ENCODE peak calls at places on chromosomes 4 and X, in five cellular contexts. C is foreskin fibroblast, V is lower leg skin, N is colonic mucosa, W is lower lobe of right lung. T is an unnamed sample.

GRCh38 chr4:101256222-101256621 is 91.1 kb downstream of the PPP3CA start:
- DNase-seq in C (no peak), V (no peak), N (peak; percentile 26), W (no peak), T (no peak)

GRCh38 chrX:151161690-151162089 is 14.7 kb upstream of the GPR50 start:
- DNase-seq in C (no peak), V (no peak), N (no peak), W (no peak), T (no peak)

GRCh38 chr4:26139310-26139924 is 181.4 kb upstream of the RBPJ start:
- DNase-seq in C (peak; percentile 45), V (no peak), N (no peak), W (no peak), T (no peak)

GRCh38 chr4:82031386-82031785 is 342.4 kb downstream of the HNRNPD start:
- DNase-seq in C (no peak), V (no peak), N (no peak), W (no peak), T (no peak)

GRCh38 chr4:100872811-100873210 is 355.0 kb upstream of the EMCN start:
- DNase-seq in C (no peak), V (no peak), N (no peak), W (no peak), T (no peak)

GRCh38 chrX:155188786-155189185 is 27.5 kb upstream of the VBP1 start:
- DNase-seq in C (no peak), V (no peak), N (no peak), W (no peak), T (no peak)

GRCh38 chr4:23972202-23972601 is 82.4 kb upstream of the PPARGC1A start:
- DNase-seq in C (peak; percentile 14), V (no peak), N (no peak), W (no peak), T (no peak)

GRCh38 chrX:65688403-65688881 is 21.0 kb downstream of the MSN start:
- DNase-seq in C (peak; percentile 64), V (no peak), N (no peak), W (no peak), T (no peak)

GRCh38 chr4:165967486-165967885 is 94.4 kb downstream of the TLL1 start:
- DNase-seq in C (no peak), V (no peak), N (no peak), W (no peak), T (no peak)

GRCh38 chr4:24979554-24979953 is 51.2 kb downstream of the LGI2 start:
- DNase-seq in C (peak; percentile 42), V (peak; percentile 77), N (peak; percentile 38), W (no peak), T (no peak)

GRCh38 chrX:19678941-19679340 is 163.6 kb upstream of the MAP3K15 start:
- DNase-seq in C (no peak), V (no peak), N (no peak), W (no peak), T (no peak)

GRCh38 chr4:125676156-125676555 is 361.4 kb downstream of the FAT4 start:
- DNase-seq in C (no peak), V (no peak), N (no peak), W (no peak), T (no peak)

GRCh38 chr4:620201-620600 is 5.2 kb upstream of the PDE6B start:
- DNase-seq in C (no peak), V (no peak), N (no peak), W (no peak), T (no peak)

GRCh38 chr4:72567821-72568620 is 1.0 kb downstream of the ADAMTS3 start:
- DNase-seq in C (peak; percentile 87), V (peak; percentile 29), N (peak; percentile 30), W (peak; percentile 78), T (peak; percentile 50)

GRCh38 chr4:148782284-148782683 is 340.1 kb upstream of the NR3C2 start:
- DNase-seq in C (no peak), V (no peak), N (no peak), W (no peak), T (no peak)

GRCh38 chr4:169640261-169640880 is 20.0 kb downstream of the CLCN3 start:
- DNase-seq in C (peak; percentile 86), V (no peak), N (no peak), W (no peak), T (no peak)

GRCh38 chr4:151659631-151660030 is 101.2 kb downstream of the GATB start:
- DNase-seq in C (peak; percentile 40), V (no peak), N (no peak), W (no peak), T (no peak)

DNA sequence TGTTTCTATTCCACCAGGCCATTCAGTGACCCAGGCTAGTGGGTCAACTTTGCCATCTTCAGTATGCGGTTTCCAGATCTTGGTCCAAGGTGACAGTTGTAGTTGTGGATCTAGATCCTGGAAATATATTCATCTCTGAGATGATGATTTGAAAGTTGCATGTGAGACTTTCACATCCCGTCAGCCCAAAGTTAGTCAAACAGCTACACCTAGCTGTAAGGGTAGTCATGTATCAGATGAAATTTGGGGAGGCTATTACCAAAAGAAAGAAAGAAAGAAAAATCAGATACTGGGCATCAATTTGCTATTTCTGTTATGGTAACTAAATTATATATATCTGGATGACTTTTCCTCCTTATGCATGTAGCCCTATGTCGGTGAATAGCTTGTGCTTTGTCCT is 259.4 kb upstream of the ARX start:
- DNase-seq in C (peak; percentile 1), V (no peak), N (no peak), W (no peak), T (no peak)
- TF ChIP-seq CTCF in C (no peak), V (no peak), N (no peak), W (no peak), T (no peak)

GRCh38 chr4:103104886-103105285 is 5.3 kb upstream of the BDH2 start:
- DNase-seq in C (no peak), V (no peak), N (no peak), W (no peak), T (no peak)
- TF ChIP-seq CTCF in C (no peak), V (no peak), N (no peak), W (no peak), T (no peak)

GRCh38 chr4:120922390-120923200 is at the start of gene PRDM5:
- DNase-seq in C (peak; percentile 74), V (peak; percentile 19), N (peak; percentile 60), W (peak; percentile 65), T (no peak)
- TF ChIP-seq CTCF in C (peak; percentile 26), V (no peak), N (no peak), W (peak; percentile 9), T (no peak)

DNA sequence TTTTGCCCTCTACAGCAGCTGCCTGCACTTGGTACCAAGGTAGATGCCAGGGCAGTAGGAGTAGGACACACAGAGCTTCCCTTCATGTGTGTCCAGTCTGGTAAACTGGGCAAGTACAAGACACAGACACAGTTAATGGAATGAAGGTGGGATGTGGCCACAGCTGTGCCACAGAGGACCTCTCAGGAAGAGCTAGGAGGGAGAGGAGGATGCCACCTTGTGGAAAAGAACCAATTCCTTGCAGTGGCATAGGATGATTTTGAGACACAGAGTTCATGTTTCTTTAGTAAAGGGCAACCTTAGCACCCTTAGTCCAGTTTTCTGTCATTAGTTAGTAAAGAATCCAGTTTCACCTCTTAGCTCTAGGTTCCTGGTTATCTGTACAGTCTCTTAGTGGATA is 36.3 kb upstream of the TBC1D14 start:
- DNase-seq in C (peak; percentile 48), V (no peak), N (no peak), W (no peak), T (no peak)
- TF ChIP-seq CTCF in C (no peak), V (no peak), N (no peak), W (no peak), T (no peak)

GRCh38 chrX:53279296-53280237 is 1.8 kb downstream of the IQSEC2 start:
- DNase-seq in C (no peak), V (no peak), N (peak; percentile 53), W (no peak), T (no peak)
- TF ChIP-seq CTCF in C (no peak), V (no peak), N (no peak), W (no peak), T (no peak)

GRCh38 chr4:180589575-180589974 is 1653.6 kb upstream of the TENM3 start:
- DNase-seq in C (no peak), V (no peak), N (no peak), W (no peak), T (no peak)

DNA sequence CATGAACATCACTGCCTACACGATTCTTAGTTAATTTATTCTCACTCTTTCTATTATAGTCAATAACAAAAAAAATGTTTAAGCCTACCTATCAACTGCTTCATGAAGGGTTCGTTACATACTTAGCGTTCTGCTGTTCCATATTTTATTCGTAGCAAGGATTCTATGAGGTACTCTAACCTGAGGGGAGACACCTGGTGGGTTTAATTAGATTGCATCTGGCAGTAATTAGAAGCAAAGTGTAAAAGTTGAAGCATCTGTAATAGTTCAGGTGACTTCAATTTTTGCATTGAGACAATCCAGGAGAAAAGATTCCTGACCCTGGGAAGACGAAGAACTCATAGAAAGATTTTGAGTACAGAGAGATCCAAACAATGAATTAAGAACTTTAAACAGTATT is 1655.8 kb upstream of the TENM3 start:
- DNase-seq in C (no peak), V (no peak), N (no peak), W (no peak), T (no peak)
- TF ChIP-seq CTCF in C (no peak), V (no peak), N (no peak), W (no peak), T (no peak)

T was measured in omental fat pad.